ENCODE peak calls at places on chromosomes 1 and 21, in five cellular contexts. D, H, E, G and W are unnamed samples.

GRCh38 chr1:5835179-5835562 is 157.1 kb downstream of the NPHP4 start:
- DNase-seq in H (peak), D (no peak), G (no peak), E (no peak), W (no peak)

GRCh38 chr21:46486481-46487000 is 27.9 kb downstream of the DIP2A start:
- DNase-seq in H (no peak), E (no peak), G (no peak), D (no peak), W (no peak)

GRCh38 chr1:40886318-40887011 is 24.3 kb upstream of the CITED4 start:
- DNase-seq in D (no peak), G (no peak), H (no peak), E (no peak), W (no peak)

GRCh38 chr1:15260418-15261154 is 13.6 kb downstream of the FHAD1 start:
- DNase-seq in H (no peak), G (no peak), D (no peak), E (no peak), W (peak)

GRCh38 chr1:41530411-41530810 is 45.9 kb upstream of the EDN2 start:
- DNase-seq in E (no peak), G (no peak), D (no peak), H (peak), W (no peak)

GRCh38 chr1:203202431-203203245 is 16.1 kb upstream of the CHI3L1 start:
- DNase-seq in H (peak), E (no peak), D (no peak), G (peak), W (peak)

GRCh38 chr1:208921259-208921658 is 662.3 kb upstream of the CAMK1G start:
- DNase-seq in E (no peak), D (no peak), H (no peak), G (no peak), W (no peak)

GRCh38 chr1:201537966-201538617 is 835 bp upstream of the NAV1 start:
- DNase-seq in D (no peak), E (no peak), G (peak), H (peak), W (peak)